ENCODE peak calls at places on chromosomes 4 and X, in ten cellular contexts. One of them, this sample, is unnamed.

GRCh38 chr4:99863-100262 is 24.4 kb upstream of the ZNF718 start:
- DNase-seq in psoas muscle: no peak
- DNase-seq in lung: no peak
- DNase-seq in Panc1: no peak
- DNase-seq in Peyer's patch: no peak
- DNase-seq in heart right ventricle: no peak
- DNase-seq in GM23338: peak; percentile 46
- DNase-seq in endodermal cell: no peak
- DNase-seq in PC-3: no peak
- DNase-seq in sigmoid colon: no peak
- DNase-seq in this sample: no peak

GRCh38 chrX:153909024-153909979 is 4.8 kb downstream of the AVPR2 start:
- DNase-seq in psoas muscle: no peak
- DNase-seq in lung: no peak
- DNase-seq in Panc1: no peak
- DNase-seq in Peyer's patch: no peak
- DNase-seq in heart right ventricle: no peak
- DNase-seq in GM23338: peak; percentile 49
- DNase-seq in endodermal cell: peak; percentile 81
- DNase-seq in PC-3: no peak
- DNase-seq in sigmoid colon: peak; percentile 61
- DNase-seq in this sample: no peak

GRCh38 chr4:25908491-25908901 is 5.5 kb upstream of the SMIM20 start:
- DNase-seq in psoas muscle: no peak
- DNase-seq in lung: no peak
- DNase-seq in Panc1: peak; percentile 8
- DNase-seq in Peyer's patch: no peak
- DNase-seq in heart right ventricle: no peak
- DNase-seq in GM23338: no peak
- DNase-seq in endodermal cell: no peak
- DNase-seq in PC-3: peak; percentile 86
- DNase-seq in sigmoid colon: no peak
- DNase-seq in this sample: no peak

GRCh38 chr4:122480023-122480422 is 23.5 kb upstream of the IL2 start:
- DNase-seq in psoas muscle: no peak
- DNase-seq in lung: no peak
- DNase-seq in Panc1: no peak
- DNase-seq in Peyer's patch: no peak
- DNase-seq in heart right ventricle: no peak
- DNase-seq in GM23338: no peak
- DNase-seq in endodermal cell: no peak
- DNase-seq in PC-3: peak; percentile 17
- DNase-seq in sigmoid colon: no peak
- DNase-seq in this sample: no peak

GRCh38 chr4:23717528-23718248 is 172.2 kb downstream of the PPARGC1A start:
- DNase-seq in psoas muscle: no peak
- DNase-seq in lung: no peak
- DNase-seq in Panc1: no peak
- DNase-seq in Peyer's patch: no peak
- DNase-seq in heart right ventricle: no peak
- DNase-seq in GM23338: peak; percentile 60
- DNase-seq in endodermal cell: peak; percentile 49
- DNase-seq in PC-3: peak; percentile 43
- DNase-seq in sigmoid colon: no peak
- DNase-seq in this sample: no peak

GRCh38 chrX:2784026-2784425 is 32.2 kb downstream of the XG start:
- DNase-seq in psoas muscle: peak; percentile 16
- DNase-seq in lung: no peak
- DNase-seq in Panc1: no peak
- DNase-seq in Peyer's patch: no peak
- DNase-seq in heart right ventricle: no peak
- DNase-seq in GM23338: no peak
- DNase-seq in endodermal cell: no peak
- DNase-seq in PC-3: no peak
- DNase-seq in sigmoid colon: no peak
- DNase-seq in this sample: no peak

GRCh38 chr4:27861802-27862201 is 1001.2 kb downstream of the STIM2 start:
- DNase-seq in psoas muscle: no peak
- DNase-seq in lung: no peak
- DNase-seq in Panc1: no peak
- DNase-seq in Peyer's patch: no peak
- DNase-seq in heart right ventricle: no peak
- DNase-seq in GM23338: no peak
- DNase-seq in endodermal cell: no peak
- DNase-seq in PC-3: peak; percentile 49
- DNase-seq in sigmoid colon: no peak
- DNase-seq in this sample: no peak

GRCh38 chr4:37970702-37971101 is 10.5 kb downstream of the PTTG2 start:
- DNase-seq in psoas muscle: peak; percentile 81
- DNase-seq in lung: peak; percentile 76
- DNase-seq in Panc1: no peak
- DNase-seq in Peyer's patch: peak; percentile 79
- DNase-seq in heart right ventricle: peak; percentile 72
- DNase-seq in GM23338: peak; percentile 82
- DNase-seq in endodermal cell: peak; percentile 70
- DNase-seq in PC-3: peak; percentile 59
- DNase-seq in sigmoid colon: peak; percentile 87
- DNase-seq in this sample: peak; percentile 52

GRCh38 chrX:119826399-119826959 is 26.3 kb downstream of the UPF3B start:
- DNase-seq in psoas muscle: no peak
- DNase-seq in lung: no peak
- DNase-seq in Panc1: peak; percentile 5
- DNase-seq in Peyer's patch: no peak
- DNase-seq in heart right ventricle: no peak
- DNase-seq in GM23338: peak; percentile 5
- DNase-seq in endodermal cell: no peak
- DNase-seq in PC-3: peak; percentile 17
- DNase-seq in sigmoid colon: no peak
- DNase-seq in this sample: no peak

GRCh38 chrX:41600266-41600665 is 88.5 kb upstream of the GPR34 start:
- DNase-seq in psoas muscle: no peak
- DNase-seq in lung: no peak
- DNase-seq in Panc1: no peak
- DNase-seq in Peyer's patch: no peak
- DNase-seq in heart right ventricle: no peak
- DNase-seq in GM23338: peak; percentile 28
- DNase-seq in endodermal cell: no peak
- DNase-seq in PC-3: no peak
- DNase-seq in sigmoid colon: no peak
- DNase-seq in this sample: no peak

GRCh38 chr4:26762650-26763049 is 98.0 kb upstream of the STIM2 start:
- DNase-seq in psoas muscle: no peak
- DNase-seq in lung: no peak
- DNase-seq in Panc1: no peak
- DNase-seq in Peyer's patch: no peak
- DNase-seq in heart right ventricle: no peak
- DNase-seq in GM23338: no peak
- DNase-seq in endodermal cell: no peak
- DNase-seq in PC-3: peak; percentile 29
- DNase-seq in sigmoid colon: no peak
- DNase-seq in this sample: no peak

GRCh38 chrX:139201924-139202323 is 328.6 kb upstream of the F9 start:
- DNase-seq in psoas muscle: no peak
- DNase-seq in lung: no peak
- DNase-seq in Panc1: no peak
- DNase-seq in Peyer's patch: no peak
- DNase-seq in heart right ventricle: no peak
- DNase-seq in GM23338: no peak
- DNase-seq in endodermal cell: no peak
- DNase-seq in PC-3: peak; percentile 35
- DNase-seq in sigmoid colon: no peak
- DNase-seq in this sample: no peak

GRCh38 chrX:38175140-38175539 is 45.5 kb downstream of the SRPX start:
- DNase-seq in psoas muscle: no peak
- DNase-seq in lung: no peak
- DNase-seq in Panc1: no peak
- DNase-seq in Peyer's patch: no peak
- DNase-seq in heart right ventricle: no peak
- DNase-seq in GM23338: peak; percentile 64
- DNase-seq in endodermal cell: peak; percentile 75
- DNase-seq in PC-3: peak; percentile 66
- DNase-seq in sigmoid colon: no peak
- DNase-seq in this sample: no peak

GRCh38 chr4:15144249-15144966 is 142.1 kb downstream of the CPEB2 start:
- DNase-seq in psoas muscle: no peak
- DNase-seq in lung: no peak
- DNase-seq in Panc1: no peak
- DNase-seq in Peyer's patch: no peak
- DNase-seq in heart right ventricle: no peak
- DNase-seq in GM23338: no peak
- DNase-seq in endodermal cell: no peak
- DNase-seq in PC-3: no peak
- DNase-seq in sigmoid colon: no peak
- DNase-seq in this sample: no peak

GRCh38 chr4:30866444-30866843 is 146.3 kb downstream of the PCDH7 start:
- DNase-seq in psoas muscle: no peak
- DNase-seq in lung: no peak
- DNase-seq in Panc1: no peak
- DNase-seq in Peyer's patch: no peak
- DNase-seq in heart right ventricle: no peak
- DNase-seq in GM23338: no peak
- DNase-seq in endodermal cell: no peak
- DNase-seq in PC-3: no peak
- DNase-seq in sigmoid colon: no peak
- DNase-seq in this sample: no peak

DNA sequence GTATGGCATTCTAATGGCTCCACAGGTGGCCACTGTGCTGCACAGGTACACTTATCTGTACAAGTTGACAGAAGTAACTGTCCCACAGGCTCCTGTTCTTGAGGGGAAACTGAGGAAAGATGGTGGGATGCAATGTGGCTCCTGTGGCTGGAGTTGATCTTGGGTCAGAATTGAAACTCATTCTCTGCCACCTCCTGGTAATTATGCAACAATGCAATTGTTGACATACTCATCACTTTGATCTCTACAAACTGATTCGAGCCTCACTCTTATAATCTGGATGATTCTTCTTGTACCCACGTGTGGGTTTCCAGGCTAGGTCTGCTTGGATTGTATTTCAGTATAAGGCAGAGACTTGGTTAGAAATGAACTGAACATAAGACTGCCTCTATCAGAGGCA is 148.8 kb downstream of the CCNG2 start:
- DNase-seq in psoas muscle: no peak
- DNase-seq in lung: no peak
- DNase-seq in Panc1: no peak
- DNase-seq in Peyer's patch: no peak
- DNase-seq in heart right ventricle: no peak
- DNase-seq in GM23338: no peak
- DNase-seq in endodermal cell: no peak
- DNase-seq in PC-3: no peak
- DNase-seq in sigmoid colon: no peak
- DNase-seq in this sample: no peak
- H3K27ac ChIP-seq in psoas muscle: no peak overlapping the region
- H3K27ac ChIP-seq in lung: no peak overlapping the region
- H3K27ac ChIP-seq in Panc1: no peak overlapping the region
- H3K27ac ChIP-seq in Peyer's patch: no peak overlapping the region
- H3K27ac ChIP-seq in heart right ventricle: no peak overlapping the region
- H3K27ac ChIP-seq in GM23338: no peak overlapping the region
- H3K27ac ChIP-seq in endodermal cell: no peak overlapping the region
- H3K27ac ChIP-seq in PC-3: no peak overlapping the region
- H3K27ac ChIP-seq in sigmoid colon: no peak overlapping the region
- H3K27ac ChIP-seq in this sample: no peak overlapping the region

DNA sequence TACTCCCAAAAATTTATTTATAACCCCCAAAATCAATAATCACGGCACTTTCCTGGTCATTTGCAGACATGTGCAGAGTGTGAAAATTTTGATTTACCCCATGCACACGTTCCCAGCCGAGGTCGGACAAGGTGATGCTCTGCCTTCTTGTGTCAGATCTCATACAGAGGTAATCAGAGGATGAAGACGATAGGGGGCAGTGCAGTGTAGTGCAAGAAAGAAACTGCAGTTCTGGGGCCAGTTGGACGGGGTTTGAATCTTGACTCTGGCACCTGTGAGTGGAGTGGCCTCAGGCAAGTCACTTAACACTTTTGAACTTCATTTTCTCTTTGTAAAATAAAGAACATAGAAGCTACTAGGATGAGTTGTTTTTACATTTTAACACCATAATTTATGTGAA is 88.4 kb downstream of the FRMPD3 start:
- DNase-seq in psoas muscle: no peak
- DNase-seq in lung: no peak
- DNase-seq in Panc1: peak; percentile 41
- DNase-seq in Peyer's patch: no peak
- DNase-seq in heart right ventricle: no peak
- DNase-seq in GM23338: peak; percentile 85
- DNase-seq in endodermal cell: peak; percentile 89
- DNase-seq in PC-3: peak; percentile 68
- DNase-seq in sigmoid colon: no peak
- DNase-seq in this sample: no peak
- TF ChIP-seq CTCF in psoas muscle: peak; percentile 22
- TF ChIP-seq CTCF in lung: no peak
- TF ChIP-seq CTCF in Panc1: peak; percentile 81
- TF ChIP-seq CTCF in Peyer's patch: peak; percentile 19
- TF ChIP-seq CTCF in heart right ventricle: peak; percentile 36
- TF ChIP-seq CTCF in GM23338: peak; percentile 79
- TF ChIP-seq CTCF in endodermal cell: peak; percentile 75
- TF ChIP-seq CTCF in PC-3: peak; percentile 77
- TF ChIP-seq CTCF in sigmoid colon: no peak
- TF ChIP-seq CTCF in this sample: no peak

DNA sequence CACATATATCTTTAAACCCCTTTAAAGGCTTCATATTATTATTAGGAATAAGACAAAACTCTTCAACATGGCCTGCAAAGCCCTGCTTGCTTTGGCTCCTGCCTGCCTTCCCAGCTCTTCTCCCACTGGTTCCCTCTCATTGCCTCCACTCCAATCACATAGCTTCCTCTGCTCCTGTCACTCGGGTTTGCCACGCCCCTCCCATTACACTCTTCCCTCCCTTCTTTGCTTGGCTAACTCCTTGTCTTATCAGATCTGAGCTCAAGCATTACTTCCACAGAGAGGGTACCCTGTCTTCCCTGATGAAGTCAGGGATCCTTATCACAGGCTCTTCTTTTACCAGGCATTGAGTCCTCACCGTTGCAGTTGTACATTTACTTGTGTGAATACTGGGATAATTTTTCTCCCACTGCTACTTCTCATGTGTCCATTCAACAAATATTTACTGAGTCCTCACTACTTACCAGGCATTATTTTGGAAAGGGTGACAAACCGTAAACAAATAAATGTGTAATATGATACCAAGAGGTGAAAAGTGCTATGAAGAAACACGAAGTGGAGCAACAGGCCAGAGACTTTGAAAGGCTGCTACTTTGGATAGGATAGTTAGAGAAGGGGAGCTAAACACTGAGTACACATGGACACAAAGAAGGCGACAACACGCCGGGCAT is 3.2 kb upstream of the VGLL1 start:
- DNase-seq in psoas muscle: no peak
- DNase-seq in lung: no peak
- DNase-seq in Panc1: no peak
- DNase-seq in Peyer's patch: no peak
- DNase-seq in heart right ventricle: no peak
- DNase-seq in GM23338: peak; percentile 40
- DNase-seq in endodermal cell: peak; percentile 60
- DNase-seq in PC-3: peak; percentile 52
- DNase-seq in sigmoid colon: no peak
- DNase-seq in this sample: no peak
- H3K4me1 ChIP-seq in psoas muscle: peaks cover 14% of the 10 kb centered on the region
- H3K4me1 ChIP-seq in lung: peaks cover 4% of the 10 kb centered on the region
- H3K4me1 ChIP-seq in Panc1: peaks cover 10% of the 10 kb centered on the region
- H3K4me1 ChIP-seq in Peyer's patch: no peaks in the 10 kb centered on the region
- H3K4me1 ChIP-seq in heart right ventricle: peaks cover 7% of the 10 kb centered on the region
- H3K4me1 ChIP-seq in GM23338: no peaks in the 10 kb centered on the region
- H3K4me1 ChIP-seq in endodermal cell: no peaks in the 10 kb centered on the region
- H3K4me1 ChIP-seq in PC-3: peaks cover 46% of the 10 kb centered on the region
- H3K4me1 ChIP-seq in sigmoid colon: peaks cover 12% of the 10 kb centered on the region
- H3K4me1 ChIP-seq in this sample: no peaks in the 10 kb centered on the region

GRCh38 chrX:132187451-132187850 is 31.8 kb downstream of the RAP2C start:
- DNase-seq in psoas muscle: no peak
- DNase-seq in lung: no peak
- DNase-seq in Panc1: no peak
- DNase-seq in Peyer's patch: no peak
- DNase-seq in heart right ventricle: no peak
- DNase-seq in GM23338: no peak
- DNase-seq in endodermal cell: no peak
- DNase-seq in PC-3: no peak
- DNase-seq in sigmoid colon: no peak
- DNase-seq in this sample: no peak
- H3K27ac ChIP-seq in psoas muscle: no peak overlapping the region
- H3K27ac ChIP-seq in lung: no peak overlapping the region
- H3K27ac ChIP-seq in Panc1: no peak overlapping the region
- H3K27ac ChIP-seq in Peyer's patch: no peak overlapping the region
- H3K27ac ChIP-seq in heart right ventricle: no peak overlapping the region
- H3K27ac ChIP-seq in GM23338: no peak overlapping the region
- H3K27ac ChIP-seq in endodermal cell: no peak overlapping the region
- H3K27ac ChIP-seq in PC-3: no peak overlapping the region
- H3K27ac ChIP-seq in sigmoid colon: no peak overlapping the region
- H3K27ac ChIP-seq in this sample: no peak overlapping the region